ENCODE peak calls at places on chromosomes 7 and 10, in seven cellular contexts. Y, I, J, G, E, C and S are unnamed samples.

GRCh38 chr10:61662794-61663259 is at the start of gene CABCOCO1:
- DNase-seq in E (peak), C (no peak), G (peak), I (peak), J (peak), Y (peak), S (peak)

GRCh38 chr7:149725916-149726315 is 47.5 kb downstream of the ZNF467 start:
- DNase-seq in Y (no peak), G (no peak), I (no peak), E (no peak), C (no peak), J (no peak), S (no peak)

GRCh38 chr7:130296221-130296951 is 3.4 kb downstream of the CPA4 start:
- DNase-seq in J (no peak), I (no peak), C (no peak), G (peak), E (no peak), Y (no peak), S (peak)

GRCh38 chr7:157984138-157984913 is 603.3 kb downstream of the PTPRN2 start:
- DNase-seq in I (no peak), J (no peak), E (no peak), G (no peak), Y (no peak), C (no peak), S (no peak)

GRCh38 chr10:104893711-104894110 is 252.6 kb downstream of the SORCS3 start:
- DNase-seq in I (no peak), J (no peak), E (no peak), G (no peak), C (no peak), Y (no peak), S (no peak)

GRCh38 chr7:98957766-98958165 is 79.4 kb downstream of the TRRAP start:
- DNase-seq in E (no peak), Y (no peak), G (no peak), J (no peak), C (no peak), I (no peak), S (no peak)

GRCh38 chr10:127149613-127150081 is 46.7 kb downstream of the INSYN2A start:
- DNase-seq in J (no peak), C (no peak), G (peak), Y (no peak), I (no peak), E (no peak), S (peak)

GRCh38 chr7:93890464-93891068 is at the start of gene TFPI2:
- DNase-seq in Y (peak), J (peak), I (peak), C (no peak), G (peak), E (peak), S (peak)

GRCh38 chr7:112341464-112341863 is 108.8 kb upstream of the IFRD1 start:
- DNase-seq in J (no peak), G (no peak), I (no peak), E (no peak), C (no peak), Y (no peak), S (no peak)

GRCh38 chr7:149725426-149725821 is 48.0 kb downstream of the ZNF467 start:
- DNase-seq in E (no peak), C (no peak), Y (no peak), I (no peak), J (no peak), G (no peak), S (no peak)

GRCh38 chr7:88401009-88401623 is 94.4 kb upstream of the STEAP4 start:
- DNase-seq in J (no peak), E (peak), Y (no peak), C (peak), I (no peak), G (no peak), S (peak)

GRCh38 chr7:70647801-70648491 is 484.0 kb upstream of the GALNT17 start:
- DNase-seq in C (no peak), I (peak), J (no peak), Y (no peak), E (no peak), G (peak), S (peak)

GRCh38 chr10:29881336-29881751 is 178.0 kb downstream of the JCAD start:
- DNase-seq in J (peak), C (no peak), Y (peak), E (no peak), G (no peak), I (no peak), S (no peak)

GRCh38 chr10:56763090-56763489 is 402.0 kb upstream of the ZWINT start:
- DNase-seq in J (no peak), E (no peak), Y (no peak), C (no peak), I (no peak), G (no peak), S (no peak)

GRCh38 chr10:88080213-88080612 is 216.8 kb downstream of the PTEN start:
- DNase-seq in G (peak), C (no peak), I (peak), E (no peak), Y (no peak), J (no peak), S (peak)
- H3K27ac ChIP-seq in G (no peak), C (no peak), I (no peak), E (peak), Y (no peak), J (no peak), S (no peak)

GRCh38 chr7:12314199-12314598 is 89.5 kb downstream of the VWDE start:
- DNase-seq in E (no peak), J (no peak), I (no peak), G (no peak), C (no peak), Y (no peak), S (no peak)
- H3K27ac ChIP-seq in E (no peak), J (no peak), I (no peak), G (no peak), C (no peak), Y (no peak), S (no peak)

GRCh38 chr10:80410122-80410521 is 1.8 kb downstream of the PRXL2A start:
- DNase-seq in J (no peak), Y (no peak), G (no peak), E (no peak), I (no peak), C (no peak), S (no peak)
- H3K27ac ChIP-seq in J (peak), Y (no peak), G (no peak), E (no peak), I (no peak), C (no peak), S (no peak)

GRCh38 chr7:101060992-101061391 is 24.3 kb upstream of the TRIM56 start:
- DNase-seq in Y (no peak), E (no peak), J (no peak), C (no peak), G (no peak), I (no peak), S (no peak)

GRCh38 chr7:101059620-101059942 is 25.7 kb upstream of the TRIM56 start:
- DNase-seq in E (no peak), Y (no peak), C (no peak), I (no peak), G (no peak), J (no peak), S (no peak)

GRCh38 chr7:101058355-101058754 is 26.9 kb upstream of the TRIM56 start:
- DNase-seq in C (peak), E (peak), G (peak), J (peak), Y (peak), I (peak), S (peak)
- H3K27ac ChIP-seq in C (no peak), E (no peak), G (no peak), J (no peak), Y (no peak), I (no peak), S (no peak)

GRCh38 chr10:34119456-34119855 is 695.6 kb downstream of the PARD3 start:
- DNase-seq in Y (no peak), J (no peak), G (no peak), I (no peak), C (no peak), E (no peak), S (no peak)
- H3K27ac ChIP-seq in Y (no peak), J (no peak), G (no peak), I (no peak), C (no peak), E (no peak), S (no peak)

DNA sequence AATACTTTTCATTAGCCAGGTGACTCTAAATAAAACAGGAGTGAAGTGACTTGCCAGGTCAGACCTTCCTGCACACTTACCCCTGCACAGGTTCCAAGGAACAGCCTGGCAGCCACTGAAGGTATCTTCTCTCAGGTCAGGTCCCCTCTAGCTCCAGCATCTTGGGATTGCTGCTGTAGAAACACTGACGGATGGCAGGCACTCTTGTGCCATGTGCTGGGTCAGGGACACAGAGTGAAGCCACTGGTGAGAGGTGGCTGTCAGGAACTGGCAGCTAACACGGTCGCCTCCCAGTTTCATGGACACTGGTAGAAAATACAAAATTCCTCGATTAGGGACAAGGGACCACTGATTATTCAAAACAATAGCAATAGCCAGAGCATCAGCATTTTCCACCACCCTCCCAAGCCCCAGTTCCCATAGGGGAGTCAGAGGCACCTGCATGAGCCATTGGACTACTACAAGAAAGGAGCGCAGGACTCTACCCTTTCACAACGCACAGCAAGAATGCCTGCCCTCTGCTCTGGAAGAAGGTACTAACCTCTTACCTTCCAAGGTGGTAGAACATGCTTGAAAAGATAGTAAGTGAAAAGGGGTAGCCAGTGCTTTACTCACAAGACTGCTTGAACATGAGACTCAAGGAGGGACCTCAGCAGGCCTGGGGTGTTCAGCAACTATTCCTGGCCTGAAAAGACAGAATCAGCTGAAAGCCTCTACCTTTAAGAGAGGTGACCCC is 5.1 kb upstream of the MYO1G start:
- DNase-seq in J (no peak), C (no peak), Y (no peak), E (no peak), G (no peak), I (no peak), S (no peak)
- H3K27ac ChIP-seq in J (no peak), C (peak), Y (no peak), E (peak), G (no peak), I (no peak), S (no peak)

GRCh38 chr10:119103241-119103640 is 672 bp upstream of the DENND10 start:
- DNase-seq in E (no peak), G (no peak), Y (no peak), J (no peak), C (no peak), I (no peak), S (no peak)
- H3K27ac ChIP-seq in E (no peak), G (no peak), Y (peak), J (peak), C (no peak), I (no peak), S (no peak)